ENCODE peak calls at places on chromosomes 11 and 22, in eight cellular contexts. U is lower lobe of right lung, P is bronchial epithelial cell, Q is left lung, B is endothelial cell, T is sigmoid colon, O is AG04449, D is kidney epithelial cell. S is an unnamed sample.

GRCh38 chr22:22061085-22062077 is 78.8 kb upstream of the TOP3B start:
- DNase-seq in U (no peak), Q (no peak), T (peak; percentile 78), B (no peak), P (peak; percentile 19), D (no peak), O (no peak), S (peak; percentile 58)

GRCh38 chr22:44622147-44622427 is 79.9 kb upstream of the PRR5 start:
- DNase-seq in D (no peak), B (peak; percentile 40), O (no peak), T (no peak), Q (peak; percentile 45), P (peak; percentile 4), U (no peak), S (no peak)

GRCh38 chr11:110279881-110280280 is 16.5 kb downstream of the RDX start:
- DNase-seq in P (no peak), T (no peak), D (no peak), O (no peak), Q (no peak), B (no peak), U (no peak), S (no peak)

GRCh38 chr11:8206251-8207079 is 37.6 kb upstream of the RIC3 start:
- DNase-seq in B (peak; percentile 72), T (no peak), P (peak; percentile 38), U (no peak), O (no peak), D (no peak), Q (no peak), S (peak; percentile 47)

GRCh38 chr11:17403977-17404759 is 15.7 kb upstream of the KCNJ11 start:
- DNase-seq in D (peak; percentile 72), B (no peak), Q (no peak), O (no peak), T (no peak), P (no peak), U (no peak), S (no peak)

GRCh38 chr11:14645247-14645912 is 1.8 kb downstream of the PDE3B start:
- DNase-seq in O (no peak), P (peak; percentile 53), D (no peak), Q (no peak), B (no peak), T (no peak), U (no peak), S (no peak)

GRCh38 chr11:62719302-62719978 is 7.8 kb downstream of the HNRNPUL2 start:
- DNase-seq in D (no peak), T (no peak), Q (no peak), O (no peak), U (no peak), B (no peak), P (no peak), S (no peak)

GRCh38 chr11:32080381-32080980 is 10.4 kb upstream of the RCN1 start:
- DNase-seq in Q (no peak), B (no peak), U (no peak), O (no peak), D (no peak), P (no peak), T (no peak), S (no peak)

GRCh38 chr11:45110562-45110961 is 35.9 kb upstream of the PRDM11 start:
- DNase-seq in D (no peak), O (no peak), Q (no peak), U (no peak), B (peak; percentile 58), P (peak; percentile 70), T (peak; percentile 76), S (no peak)

GRCh38 chr11:19577391-19577831 is 135.2 kb upstream of the NAV2 start:
- DNase-seq in Q (no peak), T (no peak), P (no peak), O (no peak), D (no peak), B (no peak), U (no peak), S (peak; percentile 58)

GRCh38 chr11:68828957-68829356 is 12.8 kb downstream of the CPT1A start:
- DNase-seq in Q (no peak), P (no peak), T (no peak), D (no peak), U (no peak), B (no peak), O (no peak), S (no peak)

GRCh38 chr11:73156686-73157085 is 14.6 kb upstream of the FCHSD2 start:
- DNase-seq in P (no peak), T (no peak), O (no peak), U (no peak), Q (no peak), D (no peak), B (no peak), S (no peak)

GRCh38 chr22:42947211-42947990 is 67.5 kb downstream of the PACSIN2 start:
- DNase-seq in Q (no peak), D (no peak), B (no peak), U (no peak), P (peak; percentile 52), O (no peak), T (no peak), S (peak; percentile 69)
- TF ChIP-seq CTCF in Q (no peak), D (no peak), B (no peak), U (no peak), P (no peak), O (no peak), T (no peak), S (no peak)

DNA sequence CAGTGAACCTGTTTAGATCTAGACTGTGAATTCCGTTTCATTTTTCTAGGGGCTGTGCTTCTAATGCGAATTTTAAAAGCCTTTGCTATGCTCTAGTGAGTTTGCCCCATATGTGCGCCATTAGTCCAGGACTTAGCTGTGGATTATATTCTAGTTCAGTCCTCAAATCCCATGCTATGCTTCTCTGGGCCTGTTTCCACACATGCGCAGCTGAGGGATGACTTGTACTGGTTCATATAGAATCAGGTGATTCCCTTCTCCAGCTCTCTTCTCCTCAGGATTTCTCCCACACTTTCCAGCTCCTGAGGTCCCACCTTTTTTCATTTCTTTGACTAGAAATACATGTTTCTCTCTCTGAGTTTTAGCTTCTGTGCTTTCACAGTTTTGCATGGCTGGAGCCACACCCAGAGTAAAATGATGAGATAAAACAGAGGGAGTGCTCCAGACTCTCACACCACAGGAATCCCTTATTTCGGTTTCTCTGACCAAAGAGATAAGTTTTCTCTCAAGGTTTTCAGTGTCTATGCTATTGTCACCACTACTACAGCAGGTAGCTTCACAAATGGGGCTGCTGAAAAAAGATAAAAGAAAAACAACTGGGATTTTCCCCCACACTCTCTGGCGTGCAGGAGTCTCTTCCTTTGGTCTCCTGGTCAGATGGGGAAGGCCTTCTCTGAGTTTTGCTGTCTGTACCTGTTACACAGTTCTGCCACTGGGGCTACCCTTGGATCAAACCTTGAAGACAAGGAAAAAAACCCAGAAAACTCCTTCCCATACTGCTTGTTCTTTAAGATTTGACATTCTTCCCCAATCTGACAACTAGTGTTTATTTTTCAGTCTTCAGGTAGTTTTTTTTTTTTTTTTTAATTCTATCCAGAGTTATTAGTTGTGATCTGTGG is 96.2 kb upstream of the TEAD1 start:
- DNase-seq in D (no peak), T (no peak), B (no peak), U (no peak), O (no peak), P (no peak), Q (no peak), S (no peak)
- TF ChIP-seq CTCF in D (no peak), T (no peak), B (peak; percentile 48), U (no peak), O (no peak), P (peak; percentile 4), Q (no peak), S (no peak)

DNA sequence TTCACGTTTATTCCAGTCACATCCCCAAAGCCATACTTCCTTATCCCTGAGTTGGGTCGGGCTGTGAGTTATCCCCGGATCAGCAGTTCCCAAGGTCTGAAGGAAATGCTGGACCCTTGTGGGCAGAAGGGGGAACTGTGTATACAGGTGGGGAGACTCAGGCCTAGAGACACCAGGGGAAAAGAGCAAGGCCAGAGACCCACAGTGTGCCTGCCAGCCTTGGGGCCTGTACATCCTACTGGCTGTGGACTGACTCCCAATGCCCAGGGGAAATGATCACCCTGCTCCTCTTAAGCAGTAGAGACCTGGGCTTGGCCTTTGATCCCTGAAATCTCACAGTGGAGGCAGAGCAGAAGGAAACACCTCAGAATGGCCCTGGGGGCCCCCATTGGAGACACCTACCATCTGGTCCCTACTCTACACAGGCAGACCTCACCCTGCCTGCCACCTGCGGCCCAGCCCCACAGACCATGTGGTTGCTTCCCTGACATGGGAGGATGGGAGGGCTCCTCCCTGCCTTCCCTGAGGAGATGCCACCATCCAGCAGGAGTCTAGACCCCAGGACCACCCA is 1.3 kb downstream of the SELENOM start:
- DNase-seq in T (peak; percentile 84), P (no peak), O (no peak), U (no peak), D (no peak), B (peak; percentile 26), Q (no peak), S (no peak)
- TF ChIP-seq CTCF in T (no peak), P (no peak), O (no peak), U (no peak), D (no peak), B (no peak), Q (no peak), S (no peak)

GRCh38 chr11:120756931-120757330 is 245.4 kb downstream of the GRIK4 start:
- DNase-seq in P (no peak), D (no peak), B (no peak), U (no peak), O (no peak), Q (no peak), T (no peak), S (no peak)
- TF ChIP-seq CTCF in P (no peak), D (no peak), B (no peak), U (no peak), O (no peak), Q (no peak), T (no peak), S (no peak)

S was measured in heart left ventricle.